ENCODE peak calls at places on chromosomes 4 and X, in six cellular contexts. B is MM.1S; N is cardiac muscle cell; S is left ventricle myocardium inferior; P is hepatocyte; G is CD8-positive, alpha-beta memory T cell. Z is an unnamed sample.
A peak's percentile ranks its signal among the peaks of the same experiment; 100 is the strongest.

GRCh38 chr4:55727746-55728145 is 91.6 kb upstream of the NMU start:
- DNase-seq in N (no peak), P (no peak), S (no peak), G (no peak), B (no peak), Z (no peak)

GRCh38 chr4:116358633-116359222 is 726.6 kb downstream of the TRAM1L1 start:
- DNase-seq in P (peak; percentile 90), N (peak; percentile 65), G (no peak), B (peak; percentile 79), S (no peak), Z (peak; percentile 54)

GRCh38 chr4:119135721-119136121 is at the start of gene MYOZ2:
- DNase-seq in G (no peak), N (peak; percentile 70), B (no peak), P (no peak), S (no peak), Z (no peak)

GRCh38 chrX:136162827-136163427 is 15.6 kb downstream of the FHL1 start:
- DNase-seq in P (peak; percentile 55), N (peak; percentile 23), B (peak; percentile 74), S (peak; percentile 54), G (peak; percentile 33), Z (no peak)

GRCh38 chr4:30005995-30006394 is 714.2 kb upstream of the PCDH7 start:
- DNase-seq in S (no peak), G (no peak), B (peak; percentile 76), N (no peak), P (no peak), Z (no peak)

GRCh38 chrX:23841847-23842522 is 59.0 kb downstream of the SAT1 start:
- DNase-seq in B (no peak), N (no peak), G (no peak), S (no peak), P (peak; percentile 20), Z (no peak)

GRCh38 chrX:9662148-9662547 is 103.5 kb downstream of the GPR143 start:
- DNase-seq in P (no peak), S (no peak), G (no peak), N (no peak), B (no peak), Z (no peak)

GRCh38 chr4:124484940-124485339 is 227.6 kb downstream of the ANKRD50 start:
- DNase-seq in P (no peak), S (no peak), N (no peak), G (no peak), B (no peak), Z (no peak)

GRCh38 chr4:3416821-3417221 is 24.9 kb upstream of the HGFAC start:
- DNase-seq in P (no peak), B (no peak), G (no peak), N (no peak), S (peak; percentile 4), Z (no peak)

GRCh38 chr4:45662996-45663395 is 460.9 kb downstream of the GABRG1 start:
- DNase-seq in P (peak; percentile 39), B (no peak), N (peak; percentile 86), G (no peak), S (peak; percentile 48), Z (no peak)

GRCh38 chr4:83011779-83012630 is 1.4 kb upstream of the LIN54 start:
- DNase-seq in G (peak; percentile 21), P (peak; percentile 62), N (peak; percentile 59), B (peak; percentile 27), S (peak; percentile 20), Z (peak; percentile 43)

GRCh38 chr4:20676773-20677172 is 23.5 kb upstream of the PACRGL start:
- DNase-seq in N (no peak), P (no peak), G (no peak), B (no peak), S (no peak), Z (no peak)

GRCh38 chrX:48458711-48459110 is 11.3 kb downstream of the SLC38A5 start:
- DNase-seq in G (no peak), N (no peak), B (no peak), P (no peak), S (peak; percentile 53), Z (no peak)

GRCh38 chr4:160316036-160316435 is 1213.2 kb downstream of the RAPGEF2 start:
- DNase-seq in P (no peak), S (no peak), B (no peak), N (no peak), G (no peak), Z (no peak)

GRCh38 chrX:15418041-15418706 is 34.0 kb upstream of the VEGFD start:
- DNase-seq in G (no peak), B (no peak), P (no peak), S (no peak), N (no peak), Z (no peak)

GRCh38 chr4:89707467-89707866 is 129.5 kb downstream of the SNCA start:
- DNase-seq in S (no peak), N (no peak), B (no peak), P (no peak), G (no peak), Z (no peak)

DNA sequence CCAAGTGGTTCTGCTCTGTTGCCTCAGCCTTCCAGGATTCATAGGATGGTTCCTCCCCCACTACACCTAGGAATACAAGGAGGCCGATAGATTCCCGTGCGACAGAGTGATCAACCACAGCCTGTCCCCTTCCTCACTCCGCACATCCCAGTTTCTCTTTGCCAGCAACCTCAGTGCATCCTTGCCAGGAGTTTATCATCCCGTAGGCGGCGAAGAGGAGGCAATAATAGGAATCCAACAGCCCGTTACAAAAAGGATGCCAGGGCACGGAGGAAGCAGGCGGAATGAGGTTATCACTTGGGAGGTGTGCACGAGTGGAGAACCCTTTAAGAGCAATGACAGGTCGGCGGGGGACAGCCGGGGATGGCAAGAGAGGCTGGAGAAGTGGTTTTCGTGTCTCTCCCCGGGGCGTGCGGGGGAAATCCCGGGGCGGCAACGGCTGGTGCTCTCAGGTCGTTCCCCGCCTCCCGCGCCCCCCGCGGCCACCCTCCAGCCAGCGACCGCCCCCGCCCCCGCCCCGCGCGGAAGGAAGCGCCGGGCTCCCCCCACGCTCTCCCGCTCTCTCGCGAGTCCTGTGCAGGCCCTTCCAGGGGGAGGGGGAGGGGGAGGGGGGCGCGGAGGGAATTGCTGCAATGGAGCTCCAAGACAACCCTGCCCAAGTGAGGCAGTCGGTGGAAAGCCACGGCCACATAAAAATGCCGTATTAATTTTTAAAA is 1.6 kb downstream of the PPP3CA start:
- DNase-seq in G (peak; percentile 63), P (peak; percentile 76), N (peak; percentile 46), B (peak; percentile 51), S (peak; percentile 74), Z (peak; percentile 53)
- H3K4me1 ChIP-seq in G (peaks cover 26% of the 10 kb centered on the region), P (peaks cover 11% of the 10 kb centered on the region), N (peaks cover 3% of the 10 kb centered on the region), B (peaks cover 9% of the 10 kb centered on the region), S (peaks cover 49% of the 10 kb centered on the region), Z (peaks cover 6% of the 10 kb centered on the region)

DNA sequence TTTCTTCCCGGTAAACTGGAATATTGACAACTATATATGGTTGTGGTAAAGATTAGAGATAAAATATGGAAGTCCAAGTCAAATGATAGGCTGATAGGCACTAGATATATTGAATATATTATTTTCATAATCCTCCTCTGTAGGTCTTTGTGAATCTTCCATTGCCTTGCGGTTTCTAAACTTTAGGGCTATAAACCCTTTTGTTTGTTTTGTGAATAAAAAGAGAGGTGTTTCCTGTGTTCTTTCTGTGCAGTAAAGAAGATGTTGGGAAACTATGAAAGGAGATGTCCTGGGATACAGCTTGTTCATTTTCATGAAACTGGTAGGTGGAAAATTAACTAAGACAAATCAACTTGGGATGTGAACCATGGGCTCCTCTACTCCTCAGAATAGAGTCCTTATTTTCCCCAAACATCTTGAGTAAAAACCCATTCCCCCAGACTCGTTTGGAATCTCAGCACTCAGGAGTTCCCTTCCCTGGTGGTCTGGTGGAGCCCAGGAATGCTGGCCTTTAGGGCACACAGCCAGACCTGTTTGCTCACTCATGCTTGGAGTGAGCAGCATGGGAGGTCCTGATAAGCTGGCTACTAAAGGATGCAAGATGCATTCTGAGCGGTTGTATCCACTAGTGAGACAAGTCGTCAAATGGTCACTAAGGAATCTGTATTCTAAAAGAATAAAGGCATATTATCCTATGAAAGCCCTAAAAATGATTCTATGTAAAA is 22.2 kb downstream of the PRDM8 start:
- DNase-seq in S (no peak), G (no peak), P (peak; percentile 5), B (no peak), N (peak; percentile 69), Z (no peak)
- H3K4me3 ChIP-seq in S (no peak overlapping the region), G (no peak overlapping the region), P (no peak overlapping the region), B (no peak overlapping the region), N (no peak overlapping the region), Z (no peak overlapping the region)

DNA sequence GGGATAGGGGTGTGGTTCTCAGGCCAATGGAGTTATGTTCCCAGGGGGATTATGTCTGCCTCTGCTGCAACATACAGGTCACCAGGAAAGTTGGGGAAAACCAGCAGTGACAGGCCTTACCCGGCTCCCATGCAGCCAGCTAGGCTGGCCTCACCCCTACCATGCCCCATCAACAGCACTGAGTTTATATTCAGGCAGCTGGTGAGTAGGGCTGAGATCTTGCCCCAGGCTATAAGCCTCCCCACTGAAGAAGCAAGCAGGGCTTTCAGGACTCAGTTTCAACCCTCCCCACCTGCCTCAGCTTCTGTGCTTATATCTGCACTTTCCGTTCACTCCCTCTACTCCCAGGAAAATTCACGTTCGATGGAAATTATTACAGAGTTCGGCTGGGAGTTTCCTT is 122.4 kb upstream of the PGRMC2 start:
- DNase-seq in B (no peak), S (no peak), G (no peak), P (no peak), N (no peak), Z (no peak)
- H3K27me3 ChIP-seq in B (no peaks in the 10 kb centered on the region), S (no peaks in the 10 kb centered on the region), G (no peaks in the 10 kb centered on the region), P (no peaks in the 10 kb centered on the region), N (no peaks in the 10 kb centered on the region), Z (no peaks in the 10 kb centered on the region)

GRCh38 chr4:139574641-139575040 is 18.6 kb upstream of the SETD7 start:
- DNase-seq in N (no peak), S (no peak), P (no peak), B (no peak), G (no peak), Z (no peak)
- H3K4me1 ChIP-seq in N (peaks cover 7% of the 10 kb centered on the region), S (no peaks in the 10 kb centered on the region), P (no peaks in the 10 kb centered on the region), B (no peaks in the 10 kb centered on the region), G (no peaks in the 10 kb centered on the region), Z (no peaks in the 10 kb centered on the region)

GRCh38 chr4:38804654-38805295 is at the start of gene TLR1:
- DNase-seq in S (no peak), G (peak; percentile 57), B (peak; percentile 78), P (peak; percentile 46), N (peak; percentile 8), Z (no peak)
- H3K4me3 ChIP-seq in S (peak within 1 kb of the TSS; percentile 55), G (peak within 1 kb of the TSS; percentile 61), B (peak within 1 kb of the TSS; percentile 57), P (no peak within 1 kb of the TSS), N (no peak within 1 kb of the TSS), Z (peak within 1 kb of the TSS; percentile 21)

GRCh38 chr4:109020861-109021260 is 258.0 kb upstream of the ETNPPL start:
- DNase-seq in N (no peak), G (no peak), P (no peak), S (no peak), B (no peak), Z (no peak)

GRCh38 chr4:109015413-109015810 is 252.6 kb upstream of the ETNPPL start:
- DNase-seq in G (no peak), S (no peak), B (no peak), N (no peak), P (no peak), Z (no peak)

GRCh38 chr4:109014593-109015412 is 251.9 kb upstream of the ETNPPL start:
- DNase-seq in B (no peak), S (no peak), N (no peak), P (no peak), G (no peak), Z (no peak)

GRCh38 chr4:109012286-109012880 is 249.5 kb upstream of the ETNPPL start:
- DNase-seq in N (no peak), P (no peak), G (no peak), B (no peak), S (no peak), Z (no peak)

GRCh38 chr4:109016200-109016599 is 253.3 kb upstream of the ETNPPL start:
- DNase-seq in N (no peak), S (no peak), B (no peak), G (no peak), P (no peak), Z (no peak)
- H3K27me3 ChIP-seq in N (no peaks in the 10 kb centered on the region), S (no peaks in the 10 kb centered on the region), B (no peaks in the 10 kb centered on the region), G (no peaks in the 10 kb centered on the region), P (no peaks in the 10 kb centered on the region), Z (no peaks in the 10 kb centered on the region)